ENCODE peak calls at places on chromosomes 11 and 22, in four cellular contexts. One of them, this sample, is unnamed.
A peak's percentile ranks its signal among the peaks of the same experiment; 100 is the strongest.

GRCh38 chr11:26106713-26107112 is 225.2 kb upstream of the ANO3 start:
- DNase-seq in K562: no peak
- DNase-seq in HepG2: no peak
- DNase-seq in GM12878: no peak
- DNase-seq in this sample: no peak

GRCh38 chr11:131760191-131760951 is 390.0 kb downstream of the NTM start:
- DNase-seq in K562: no peak
- DNase-seq in HepG2: no peak
- DNase-seq in GM12878: no peak
- DNase-seq in this sample: peak; percentile 64

GRCh38 chr11:103338621-103339484 is 229.6 kb downstream of the DYNC2H1 start:
- DNase-seq in K562: no peak
- DNase-seq in HepG2: no peak
- DNase-seq in GM12878: no peak
- DNase-seq in this sample: peak; percentile 65

GRCh38 chr11:93921695-93922468 is 71.5 kb upstream of the VSTM5 start:
- DNase-seq in K562: peak; percentile 75
- DNase-seq in HepG2: peak; percentile 56
- DNase-seq in GM12878: peak; percentile 4
- DNase-seq in this sample: peak; percentile 79

GRCh38 chr11:17596711-17597110 is 49.7 kb downstream of the OTOG start:
- DNase-seq in K562: no peak
- DNase-seq in HepG2: no peak
- DNase-seq in GM12878: no peak
- DNase-seq in this sample: no peak

GRCh38 chr11:47051217-47051616 is 114.7 kb downstream of the CSTPP1 start:
- DNase-seq in K562: no peak
- DNase-seq in HepG2: no peak
- DNase-seq in GM12878: no peak
- DNase-seq in this sample: no peak

GRCh38 chr11:47518212-47518959 is 34.5 kb downstream of the CELF1 start:
- DNase-seq in K562: peak; percentile 26
- DNase-seq in HepG2: no peak
- DNase-seq in GM12878: no peak
- DNase-seq in this sample: no peak

GRCh38 chr11:121808096-121808495 is 307.9 kb downstream of the BLID start:
- DNase-seq in K562: no peak
- DNase-seq in HepG2: no peak
- DNase-seq in GM12878: no peak
- DNase-seq in this sample: no peak

GRCh38 chr11:67055812-67056211 is 835 bp upstream of the RHOD start:
- DNase-seq in K562: no peak
- DNase-seq in HepG2: no peak
- DNase-seq in GM12878: no peak
- DNase-seq in this sample: no peak

GRCh38 chr11:76832365-76832764 is 28.4 kb upstream of the ACER3 start:
- DNase-seq in K562: no peak
- DNase-seq in HepG2: no peak
- DNase-seq in GM12878: no peak
- DNase-seq in this sample: no peak

GRCh38 chr11:64833509-64833908 is 10.9 kb downstream of the CDC42BPG start:
- DNase-seq in K562: no peak
- DNase-seq in HepG2: no peak
- DNase-seq in GM12878: no peak
- DNase-seq in this sample: no peak

GRCh38 chr11:102330226-102330625 is 12.9 kb downstream of the BIRC3 start:
- DNase-seq in K562: no peak
- DNase-seq in HepG2: no peak
- DNase-seq in GM12878: no peak
- DNase-seq in this sample: no peak

GRCh38 chr11:128716661-128717210 is 22.9 kb downstream of the FLI1 start:
- DNase-seq in K562: no peak
- DNase-seq in HepG2: no peak
- DNase-seq in GM12878: no peak
- DNase-seq in this sample: no peak

GRCh38 chr11:64165842-64166635 is at the start of gene MACROD1:
- DNase-seq in K562: peak; percentile 92
- DNase-seq in HepG2: peak; percentile 86
- DNase-seq in GM12878: no peak
- DNase-seq in this sample: peak; percentile 80

GRCh38 chr11:9957072-9957471 is 293.2 kb downstream of the SWAP70 start:
- DNase-seq in K562: no peak
- DNase-seq in HepG2: no peak
- DNase-seq in GM12878: no peak
- DNase-seq in this sample: no peak

GRCh38 chr22:49976439-49977175 is 16.0 kb downstream of the PIM3 start:
- DNase-seq in K562: peak; percentile 46
- DNase-seq in HepG2: no peak
- DNase-seq in GM12878: peak; percentile 67
- DNase-seq in this sample: no peak

GRCh38 chr22:39384750-39385480 is 14.7 kb upstream of the TAB1 start:
- DNase-seq in K562: peak; percentile 63
- DNase-seq in HepG2: peak; percentile 35
- DNase-seq in GM12878: no peak
- DNase-seq in this sample: peak; percentile 72

GRCh38 chr11:121671276-121672168 is 218.8 kb upstream of the SORL1-AS1 start:
- DNase-seq in K562: no peak
- DNase-seq in HepG2: no peak
- DNase-seq in GM12878: no peak
- DNase-seq in this sample: no peak

GRCh38 chr11:126355926-126356897 is 726 bp downstream of the ST3GAL4 start:
- DNase-seq in K562: peak; percentile 52
- DNase-seq in HepG2: peak; percentile 21
- DNase-seq in GM12878: no peak
- DNase-seq in this sample: peak; percentile 51
- TF ChIP-seq ETV6 in K562: no peak
- TF ChIP-seq ETV6 in HepG2: no peak
- TF ChIP-seq ETV6 in GM12878: no peak
- TF ChIP-seq ETV6 in this sample: no peak

DNA sequence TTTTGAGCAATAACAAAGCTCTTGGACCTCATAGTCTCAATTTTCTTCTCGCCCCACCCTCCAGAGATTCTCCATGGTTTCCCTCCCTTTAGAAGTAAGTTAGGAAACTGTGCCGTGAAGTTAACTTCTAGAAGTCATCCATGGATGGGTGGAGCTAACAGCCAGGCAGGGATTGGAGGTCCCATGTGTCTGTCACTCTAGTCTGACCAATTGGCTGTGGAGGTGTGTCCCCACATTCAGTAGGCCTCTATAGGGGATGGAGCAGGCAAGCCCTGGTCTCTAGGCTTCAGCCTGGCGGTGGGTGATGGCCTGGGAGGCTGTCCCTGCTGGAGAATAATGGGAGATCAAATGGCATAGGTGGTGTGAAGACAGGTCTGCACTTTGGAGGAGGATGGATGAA is 50.7 kb downstream of the TP53I11 start:
- DNase-seq in K562: peak; percentile 62
- DNase-seq in HepG2: peak; percentile 5
- DNase-seq in GM12878: peak; percentile 11
- DNase-seq in this sample: peak; percentile 71
- TF ChIP-seq ETV6 in K562: no peak
- TF ChIP-seq ETV6 in HepG2: no peak
- TF ChIP-seq ETV6 in GM12878: no peak
- TF ChIP-seq ETV6 in this sample: no peak

GRCh38 chr11:2518112-2518982 is 73.5 kb downstream of the KCNQ1 start:
- DNase-seq in K562: no peak
- DNase-seq in HepG2: no peak
- DNase-seq in GM12878: no peak
- DNase-seq in this sample: peak; percentile 5
- TF ChIP-seq ETV6 in K562: no peak
- TF ChIP-seq ETV6 in HepG2: no peak
- TF ChIP-seq ETV6 in GM12878: no peak
- TF ChIP-seq ETV6 in this sample: no peak

GRCh38 chr11:58060939-58061672 is 30.4 kb downstream of the OR6Q1 start:
- DNase-seq in K562: no peak
- DNase-seq in HepG2: peak; percentile 91
- DNase-seq in GM12878: no peak
- DNase-seq in this sample: peak; percentile 20

GRCh38 chr11:58059011-58059358 is 28.2 kb downstream of the OR6Q1 start:
- DNase-seq in K562: no peak
- DNase-seq in HepG2: peak; percentile 82
- DNase-seq in GM12878: no peak
- DNase-seq in this sample: no peak

GRCh38 chr11:58061813-58062212 is 31.1 kb downstream of the OR6Q1 start:
- DNase-seq in K562: no peak
- DNase-seq in HepG2: no peak
- DNase-seq in GM12878: no peak
- DNase-seq in this sample: no peak

GRCh38 chr11:58058276-58059010 is 27.7 kb downstream of the OR6Q1 start:
- DNase-seq in K562: no peak
- DNase-seq in HepG2: no peak
- DNase-seq in GM12878: no peak
- DNase-seq in this sample: no peak

DNA sequence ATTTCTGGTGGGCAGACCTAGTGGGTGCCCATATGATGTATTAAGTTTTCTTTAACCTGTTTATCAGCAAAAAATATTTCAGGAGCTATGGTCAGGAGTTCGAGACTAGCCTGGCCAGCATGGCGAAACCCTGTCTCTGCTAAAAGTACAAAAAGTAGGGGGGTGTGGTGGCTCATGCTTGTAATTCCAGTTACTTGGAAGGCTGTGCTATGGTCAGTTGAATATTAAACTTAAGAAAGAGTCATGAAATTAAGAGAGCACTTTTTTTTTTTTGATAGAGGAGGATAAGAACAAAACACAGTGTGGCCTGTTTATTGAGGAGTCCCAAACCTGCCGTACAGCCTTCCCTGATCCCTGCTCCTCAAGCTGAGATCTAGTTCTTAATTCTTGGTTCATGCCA is 29.8 kb downstream of the OR6Q1 start:
- DNase-seq in K562: no peak
- DNase-seq in HepG2: no peak
- DNase-seq in GM12878: no peak
- DNase-seq in this sample: no peak
- TF ChIP-seq ETV6 in K562: no peak
- TF ChIP-seq ETV6 in HepG2: no peak
- TF ChIP-seq ETV6 in GM12878: no peak
- TF ChIP-seq ETV6 in this sample: no peak

DNA sequence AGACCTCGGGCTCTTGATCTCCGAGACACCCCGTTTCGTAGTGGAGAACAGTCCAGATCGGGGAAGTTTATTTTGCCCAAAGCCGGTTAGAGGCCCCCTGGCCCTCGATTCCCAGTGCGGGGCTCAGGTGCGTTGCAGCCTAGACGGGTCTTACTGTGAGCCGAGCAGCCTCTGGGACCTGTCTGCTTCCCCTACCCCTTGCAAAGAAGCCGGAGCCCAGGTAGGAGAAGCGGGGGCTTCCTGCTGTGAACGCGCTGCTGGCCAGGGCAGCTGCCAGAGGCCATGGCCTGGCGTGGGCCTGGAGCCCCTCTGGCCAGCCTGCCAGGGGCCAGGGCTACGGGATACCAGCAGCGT is 619 bp downstream of the TSPO start:
- DNase-seq in K562: no peak
- DNase-seq in HepG2: no peak
- DNase-seq in GM12878: no peak
- DNase-seq in this sample: no peak
- TF ChIP-seq ETV6 in K562: no peak
- TF ChIP-seq ETV6 in HepG2: no peak
- TF ChIP-seq ETV6 in GM12878: no peak
- TF ChIP-seq ETV6 in this sample: no peak

DNA sequence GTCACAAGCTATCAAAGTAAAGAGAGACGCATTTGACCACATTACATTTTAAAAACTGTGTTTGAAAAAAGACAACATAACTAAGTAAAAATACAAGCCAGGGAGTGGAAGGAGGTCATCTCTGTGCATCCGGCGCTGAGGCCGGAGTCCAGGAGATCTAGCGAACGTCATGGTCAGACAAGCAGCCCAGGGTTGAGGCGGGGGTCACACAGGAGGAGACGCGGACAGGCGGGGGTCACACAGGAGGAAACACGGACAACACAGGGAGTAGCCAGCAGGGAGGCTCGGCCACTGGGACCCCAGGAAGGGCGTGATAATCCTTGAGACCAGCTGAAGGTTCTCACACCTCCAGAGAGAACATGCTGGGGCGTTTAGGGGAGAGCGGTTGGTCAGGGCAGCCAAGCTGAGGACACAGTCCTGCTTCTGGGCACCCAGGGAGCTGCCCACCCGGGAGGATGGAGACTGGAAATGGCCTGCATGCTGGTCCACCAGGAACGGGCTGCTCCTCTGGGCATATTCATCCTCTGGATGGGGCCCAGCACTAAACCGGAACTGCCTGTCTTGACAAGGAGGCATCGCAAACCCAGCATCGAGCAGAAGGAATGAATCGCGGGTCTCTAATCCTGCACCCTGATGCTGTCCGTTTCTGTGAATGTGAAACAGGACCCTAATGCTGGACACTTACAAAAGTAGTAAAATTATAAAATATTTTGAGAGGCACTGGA is 40.9 kb upstream of the MUC5AC start:
- DNase-seq in K562: no peak
- DNase-seq in HepG2: no peak
- DNase-seq in GM12878: no peak
- DNase-seq in this sample: no peak
- TF ChIP-seq ETV6 in K562: no peak
- TF ChIP-seq ETV6 in HepG2: no peak
- TF ChIP-seq ETV6 in GM12878: no peak
- TF ChIP-seq ETV6 in this sample: no peak

GRCh38 chr11:13316528-13316961 is 39.0 kb downstream of the BMAL1 start:
- DNase-seq in K562: no peak
- DNase-seq in HepG2: no peak
- DNase-seq in GM12878: no peak
- DNase-seq in this sample: no peak
- TF ChIP-seq ETV6 in K562: no peak
- TF ChIP-seq ETV6 in HepG2: no peak
- TF ChIP-seq ETV6 in GM12878: no peak
- TF ChIP-seq ETV6 in this sample: no peak

This sample was measured in WTC11.